ENCODE peak calls at places on chromosomes 16 and 17, in six cellular contexts. One of them, this sample, is unnamed.

GRCh38 chr17:49344914-49345313 is 17.1 kb downstream of the ZNF652 start:
- DNase-seq in HepG2: no peak
- DNase-seq in fibroblast of lung: peak
- DNase-seq in AG04449: no peak
- DNase-seq in AG10803: no peak
- DNase-seq in lower lobe of right lung: no peak
- DNase-seq in this sample: no peak

GRCh38 chr16:90046971-90047713 is 27.9 kb upstream of the DBNDD1 start:
- DNase-seq in HepG2: peak
- DNase-seq in fibroblast of lung: peak
- DNase-seq in AG04449: no peak
- DNase-seq in AG10803: peak
- DNase-seq in lower lobe of right lung: peak
- DNase-seq in this sample: no peak

GRCh38 chr16:27169511-27170071 is 33.7 kb upstream of the KDM8 start:
- DNase-seq in HepG2: peak
- DNase-seq in fibroblast of lung: peak
- DNase-seq in AG04449: peak
- DNase-seq in AG10803: peak
- DNase-seq in lower lobe of right lung: no peak
- DNase-seq in this sample: no peak

GRCh38 chr16:31141489-31142108 is 6.1 kb upstream of the PRSS8 start:
- DNase-seq in HepG2: no peak
- DNase-seq in fibroblast of lung: peak
- DNase-seq in AG04449: peak
- DNase-seq in AG10803: no peak
- DNase-seq in lower lobe of right lung: no peak
- DNase-seq in this sample: no peak

GRCh38 chr17:41048441-41048840 is 1.3 kb upstream of the KRTAP2-1 start:
- DNase-seq in HepG2: peak
- DNase-seq in fibroblast of lung: peak
- DNase-seq in AG04449: no peak
- DNase-seq in AG10803: peak
- DNase-seq in lower lobe of right lung: no peak
- DNase-seq in this sample: no peak

GRCh38 chr16:11121083-11121482 is 134.9 kb downstream of the SOCS1 start:
- DNase-seq in HepG2: no peak
- DNase-seq in fibroblast of lung: no peak
- DNase-seq in AG04449: no peak
- DNase-seq in AG10803: no peak
- DNase-seq in lower lobe of right lung: no peak
- DNase-seq in this sample: no peak

GRCh38 chr16:23679274-23679985 is 741 bp downstream of the PLK1 start:
- DNase-seq in HepG2: peak
- DNase-seq in fibroblast of lung: peak
- DNase-seq in AG04449: no peak
- DNase-seq in AG10803: no peak
- DNase-seq in lower lobe of right lung: peak
- DNase-seq in this sample: no peak

GRCh38 chr17:45820052-45820780 is 24.5 kb upstream of the SPPL2C start:
- DNase-seq in HepG2: no peak
- DNase-seq in fibroblast of lung: no peak
- DNase-seq in AG04449: no peak
- DNase-seq in AG10803: no peak
- DNase-seq in lower lobe of right lung: no peak
- DNase-seq in this sample: no peak

GRCh38 chr16:79833559-79833958 is 233.0 kb upstream of the MAF start:
- DNase-seq in HepG2: no peak
- DNase-seq in fibroblast of lung: no peak
- DNase-seq in AG04449: no peak
- DNase-seq in AG10803: no peak
- DNase-seq in lower lobe of right lung: no peak
- DNase-seq in this sample: no peak

GRCh38 chr16:26863971-26864370 is 202.8 kb upstream of the C16orf82 start:
- DNase-seq in HepG2: no peak
- DNase-seq in fibroblast of lung: no peak
- DNase-seq in AG04449: no peak
- DNase-seq in AG10803: no peak
- DNase-seq in lower lobe of right lung: no peak
- DNase-seq in this sample: no peak

GRCh38 chr17:52389632-52390031 is 231.1 kb upstream of the CA10 start:
- DNase-seq in HepG2: no peak
- DNase-seq in fibroblast of lung: no peak
- DNase-seq in AG04449: no peak
- DNase-seq in AG10803: no peak
- DNase-seq in lower lobe of right lung: no peak
- DNase-seq in this sample: no peak

GRCh38 chr17:59223813-59224212 is 3.5 kb downstream of the GDPD1 start:
- DNase-seq in HepG2: no peak
- DNase-seq in fibroblast of lung: no peak
- DNase-seq in AG04449: no peak
- DNase-seq in AG10803: no peak
- DNase-seq in lower lobe of right lung: no peak
- DNase-seq in this sample: no peak

GRCh38 chr17:59219370-59219769 is 941 bp upstream of the GDPD1 start:
- DNase-seq in HepG2: no peak
- DNase-seq in fibroblast of lung: no peak
- DNase-seq in AG04449: no peak
- DNase-seq in AG10803: no peak
- DNase-seq in lower lobe of right lung: no peak
- DNase-seq in this sample: no peak

GRCh38 chr17:59221159-59221847 is 992 bp downstream of the GDPD1 start:
- DNase-seq in HepG2: no peak
- DNase-seq in fibroblast of lung: no peak
- DNase-seq in AG04449: no peak
- DNase-seq in AG10803: no peak
- DNase-seq in lower lobe of right lung: peak
- DNase-seq in this sample: no peak

GRCh38 chr17:59219992-59220327 is 351 bp upstream of the GDPD1 start:
- DNase-seq in HepG2: peak
- DNase-seq in fibroblast of lung: no peak
- DNase-seq in AG04449: no peak
- DNase-seq in AG10803: no peak
- DNase-seq in lower lobe of right lung: no peak
- DNase-seq in this sample: no peak

GRCh38 chr17:59220328-59221158 is at the start of gene GDPD1:
- DNase-seq in HepG2: peak
- DNase-seq in fibroblast of lung: peak
- DNase-seq in AG04449: peak
- DNase-seq in AG10803: peak
- DNase-seq in lower lobe of right lung: peak
- DNase-seq in this sample: peak
- TF ChIP-seq CTCF in HepG2: peak
- TF ChIP-seq CTCF in fibroblast of lung: peak
- TF ChIP-seq CTCF in AG04449: peak
- TF ChIP-seq CTCF in AG10803: peak
- TF ChIP-seq CTCF in lower lobe of right lung: peak
- TF ChIP-seq CTCF in this sample: peak

GRCh38 chr17:18187226-18187625 is 3.6 kb downstream of the ALKBH5 start:
- DNase-seq in HepG2: peak
- DNase-seq in fibroblast of lung: peak
- DNase-seq in AG04449: no peak
- DNase-seq in AG10803: peak
- DNase-seq in lower lobe of right lung: no peak
- DNase-seq in this sample: no peak
- TF ChIP-seq CTCF in HepG2: no peak
- TF ChIP-seq CTCF in fibroblast of lung: no peak
- TF ChIP-seq CTCF in AG04449: no peak
- TF ChIP-seq CTCF in AG10803: no peak
- TF ChIP-seq CTCF in lower lobe of right lung: no peak
- TF ChIP-seq CTCF in this sample: no peak

GRCh38 chr17:38671939-38672720 is 2.6 kb downstream of the EPOP start:
- DNase-seq in HepG2: no peak
- DNase-seq in fibroblast of lung: no peak
- DNase-seq in AG04449: no peak
- DNase-seq in AG10803: no peak
- DNase-seq in lower lobe of right lung: no peak
- DNase-seq in this sample: no peak

GRCh38 chr17:38669520-38669919 is 5.2 kb downstream of the EPOP start:
- DNase-seq in HepG2: no peak
- DNase-seq in fibroblast of lung: no peak
- DNase-seq in AG04449: no peak
- DNase-seq in AG10803: no peak
- DNase-seq in lower lobe of right lung: no peak
- DNase-seq in this sample: no peak

GRCh38 chr17:38663964-38664644 is 10.7 kb downstream of the EPOP start:
- DNase-seq in HepG2: no peak
- DNase-seq in fibroblast of lung: no peak
- DNase-seq in AG04449: no peak
- DNase-seq in AG10803: no peak
- DNase-seq in lower lobe of right lung: no peak
- DNase-seq in this sample: no peak

GRCh38 chr17:38667099-38667786 is 7.5 kb downstream of the EPOP start:
- DNase-seq in HepG2: peak
- DNase-seq in fibroblast of lung: peak
- DNase-seq in AG04449: no peak
- DNase-seq in AG10803: peak
- DNase-seq in lower lobe of right lung: peak
- DNase-seq in this sample: no peak

GRCh38 chr17:38667787-38668122 is 7.0 kb downstream of the EPOP start:
- DNase-seq in HepG2: no peak
- DNase-seq in fibroblast of lung: no peak
- DNase-seq in AG04449: no peak
- DNase-seq in AG10803: no peak
- DNase-seq in lower lobe of right lung: no peak
- DNase-seq in this sample: no peak
- TF ChIP-seq CTCF in HepG2: no peak
- TF ChIP-seq CTCF in fibroblast of lung: no peak
- TF ChIP-seq CTCF in AG04449: no peak
- TF ChIP-seq CTCF in AG10803: no peak
- TF ChIP-seq CTCF in lower lobe of right lung: no peak
- TF ChIP-seq CTCF in this sample: peak

GRCh38 chr17:47316316-47316715 is 7.4 kb upstream of the EFCAB13 start:
- DNase-seq in HepG2: peak
- DNase-seq in fibroblast of lung: peak
- DNase-seq in AG04449: no peak
- DNase-seq in AG10803: peak
- DNase-seq in lower lobe of right lung: no peak
- DNase-seq in this sample: no peak

GRCh38 chr17:47317119-47317518 is 6.6 kb upstream of the EFCAB13 start:
- DNase-seq in HepG2: no peak
- DNase-seq in fibroblast of lung: peak
- DNase-seq in AG04449: no peak
- DNase-seq in AG10803: peak
- DNase-seq in lower lobe of right lung: no peak
- DNase-seq in this sample: no peak

GRCh38 chr17:47320879-47321502 is 2.8 kb upstream of the EFCAB13 start:
- DNase-seq in HepG2: no peak
- DNase-seq in fibroblast of lung: no peak
- DNase-seq in AG04449: no peak
- DNase-seq in AG10803: no peak
- DNase-seq in lower lobe of right lung: no peak
- DNase-seq in this sample: no peak

GRCh38 chr17:47315451-47316266 is 8.1 kb upstream of the EFCAB13 start:
- DNase-seq in HepG2: peak
- DNase-seq in fibroblast of lung: peak
- DNase-seq in AG04449: peak
- DNase-seq in AG10803: peak
- DNase-seq in lower lobe of right lung: no peak
- DNase-seq in this sample: no peak

GRCh38 chr17:47318197-47318918 is 5.4 kb upstream of the EFCAB13 start:
- DNase-seq in HepG2: peak
- DNase-seq in fibroblast of lung: no peak
- DNase-seq in AG04449: no peak
- DNase-seq in AG10803: no peak
- DNase-seq in lower lobe of right lung: no peak
- DNase-seq in this sample: no peak
- TF ChIP-seq CTCF in HepG2: peak
- TF ChIP-seq CTCF in fibroblast of lung: no peak
- TF ChIP-seq CTCF in AG04449: no peak
- TF ChIP-seq CTCF in AG10803: no peak
- TF ChIP-seq CTCF in lower lobe of right lung: no peak
- TF ChIP-seq CTCF in this sample: no peak

DNA sequence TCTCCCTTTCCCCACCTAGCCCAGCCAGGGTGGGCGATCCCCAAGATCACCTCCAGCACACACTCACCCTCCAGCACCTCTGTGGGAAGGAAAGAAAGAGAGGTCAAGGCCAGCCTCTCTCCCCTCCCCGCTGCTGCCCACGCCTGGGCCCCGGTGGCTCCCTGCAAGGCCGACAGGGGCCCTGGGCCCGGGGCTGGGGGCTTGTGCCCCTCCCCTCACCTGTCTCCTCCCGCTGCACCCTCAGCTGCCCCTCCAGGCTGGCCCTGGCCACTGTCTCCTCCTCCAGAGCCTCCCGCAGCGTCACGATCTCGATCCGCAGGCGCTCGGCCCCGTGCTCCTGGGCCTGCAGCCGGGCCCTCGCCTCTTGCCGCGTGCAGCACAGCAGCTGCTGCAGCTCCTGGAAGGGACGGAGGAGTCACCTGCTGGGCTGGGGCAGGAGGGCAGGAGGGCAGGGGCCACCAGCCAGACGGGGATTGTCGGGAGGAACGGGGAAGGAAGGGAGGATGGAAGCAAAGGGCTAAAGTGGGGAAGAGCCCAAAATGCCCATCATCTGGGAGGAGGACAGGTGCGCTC is 19.2 kb downstream of the RABEP2 start:
- DNase-seq in HepG2: no peak
- DNase-seq in fibroblast of lung: no peak
- DNase-seq in AG04449: no peak
- DNase-seq in AG10803: no peak
- DNase-seq in lower lobe of right lung: no peak
- DNase-seq in this sample: no peak
- TF ChIP-seq CTCF in HepG2: no peak
- TF ChIP-seq CTCF in fibroblast of lung: no peak
- TF ChIP-seq CTCF in AG04449: no peak
- TF ChIP-seq CTCF in AG10803: no peak
- TF ChIP-seq CTCF in lower lobe of right lung: no peak
- TF ChIP-seq CTCF in this sample: no peak

GRCh38 chr17:1485748-1486376 is 6.6 kb downstream of the MYO1C start:
- DNase-seq in HepG2: no peak
- DNase-seq in fibroblast of lung: peak
- DNase-seq in AG04449: no peak
- DNase-seq in AG10803: peak
- DNase-seq in lower lobe of right lung: peak
- DNase-seq in this sample: no peak
- TF ChIP-seq CTCF in HepG2: no peak
- TF ChIP-seq CTCF in fibroblast of lung: no peak
- TF ChIP-seq CTCF in AG04449: no peak
- TF ChIP-seq CTCF in AG10803: no peak
- TF ChIP-seq CTCF in lower lobe of right lung: no peak
- TF ChIP-seq CTCF in this sample: no peak

DNA sequence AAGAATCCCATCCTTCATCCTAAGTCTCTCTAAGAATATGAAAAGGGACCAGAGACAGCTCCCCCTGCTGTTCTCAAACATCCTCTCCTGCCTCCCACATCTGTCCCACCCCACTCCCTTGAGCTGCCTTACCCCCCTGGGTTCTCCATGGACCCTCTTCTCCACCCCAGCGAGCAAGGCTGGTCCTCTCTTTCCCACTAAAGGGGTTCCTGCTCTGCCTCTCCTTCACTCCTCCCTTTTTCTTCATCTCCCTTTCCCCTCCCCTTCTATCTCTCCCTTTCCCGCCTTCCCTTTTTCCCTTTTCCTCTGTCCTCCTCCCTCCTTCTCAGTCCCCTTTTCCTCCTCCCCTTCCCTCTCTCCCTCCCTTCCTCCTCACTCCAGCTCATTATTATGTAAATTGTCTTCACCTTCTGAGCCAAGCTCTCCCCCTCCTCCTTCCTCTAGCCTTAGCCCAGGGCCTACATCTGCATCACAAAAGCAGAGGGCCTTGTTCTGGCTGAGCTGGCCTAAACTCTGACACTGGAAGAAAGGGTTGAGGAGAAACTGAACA is 90.0 kb downstream of the GNAO1 start:
- DNase-seq in HepG2: peak
- DNase-seq in fibroblast of lung: no peak
- DNase-seq in AG04449: no peak
- DNase-seq in AG10803: no peak
- DNase-seq in lower lobe of right lung: no peak
- DNase-seq in this sample: no peak
- TF ChIP-seq CTCF in HepG2: peak
- TF ChIP-seq CTCF in fibroblast of lung: peak
- TF ChIP-seq CTCF in AG04449: peak
- TF ChIP-seq CTCF in AG10803: peak
- TF ChIP-seq CTCF in lower lobe of right lung: peak
- TF ChIP-seq CTCF in this sample: peak